ENCODE peak calls at places on chromosomes 6 and 20, in six cellular contexts. S is IMR-90; N is cerebellum; R is spleen; A is activated naive CD8-positive, alpha-beta T cell treated with anti-CD3 and anti-CD28 coated beads, Interleukin-2, amount 50 U/mL, for 16 hours; Y is heart left ventricle. T is an unnamed sample.

GRCh38 chr6:113361014-113361645 is 496.0 kb upstream of the MARCKS start:
- DNase-seq in S (peak), N (no peak), R (no peak), A (no peak), Y (no peak), T (no peak)

GRCh38 chr6:138948780-138949179 is 39.3 kb downstream of the REPS1 start:
- DNase-seq in S (no peak), N (no peak), R (no peak), A (no peak), Y (no peak), T (no peak)

GRCh38 chr20:25461766-25462165 is 54.3 kb downstream of the GINS1 start:
- DNase-seq in S (no peak), N (no peak), R (peak), A (no peak), Y (peak), T (peak)

GRCh38 chr6:25035451-25036435 is 100.0 kb upstream of the RIPOR2 start:
- DNase-seq in S (no peak), N (no peak), R (no peak), A (no peak), Y (no peak), T (no peak)

GRCh38 chr6:37146735-37147157 is 23.2 kb upstream of the PIM1 start:
- DNase-seq in S (no peak), N (no peak), R (no peak), A (no peak), Y (no peak), T (no peak)

GRCh38 chr6:38283734-38284362 is 355.9 kb downstream of the BTBD9 start:
- DNase-seq in S (peak), N (no peak), R (no peak), A (no peak), Y (no peak), T (no peak)

GRCh38 chr6:912871-913663 is 220.1 kb upstream of the EXOC2 start:
- DNase-seq in S (peak), N (peak), R (no peak), A (no peak), Y (no peak), T (no peak)

GRCh38 chr20:34706022-34706875 is 2.1 kb downstream of the TP53INP2 start:
- DNase-seq in S (no peak), N (no peak), R (no peak), A (no peak), Y (no peak), T (no peak)

GRCh38 chr6:138397128-138397814 is 6.8 kb upstream of the HEBP2 start:
- DNase-seq in S (peak), N (no peak), R (no peak), A (no peak), Y (peak), T (no peak)

GRCh38 chr6:150894935-150895686 is 29.6 kb downstream of the MTHFD1L start:
- DNase-seq in S (peak), N (peak), R (no peak), A (no peak), Y (peak), T (no peak)

GRCh38 chr6:56714982-56715456 is 72.3 kb upstream of the DST start:
- DNase-seq in S (peak), N (no peak), R (no peak), A (no peak), Y (no peak), T (no peak)

GRCh38 chr20:19181552-19181951 is 30.9 kb upstream of the SLC24A3 start:
- DNase-seq in S (no peak), N (no peak), R (no peak), A (no peak), Y (no peak), T (no peak)

GRCh38 chr6:38522322-38522721 is 117.4 kb downstream of the BTBD9 start:
- DNase-seq in S (peak), N (no peak), R (no peak), A (no peak), Y (no peak), T (no peak)

GRCh38 chr6:11317885-11318771 is 85.7 kb upstream of the NEDD9 start:
- DNase-seq in S (peak), N (no peak), R (no peak), A (peak), Y (peak), T (no peak)